ENCODE peak calls at places on chromosomes 6 and 20, in nine cellular contexts. One of them, this sample, is unnamed.
A peak's percentile ranks its signal among the peaks of the same experiment; 100 is the strongest.

GRCh38 chr6:30067460-30068139 is 602 bp downstream of the PPP1R11 start:
- DNase-seq in NCI-H1092: no peak
- DNase-seq in left ventricle myocardium inferior: no peak
- DNase-seq in RWPE1: no peak
- DNase-seq in progenitor cell of endocrine pancreas: no peak
- DNase-seq in H9: peak; percentile 92
- DNase-seq in WERI-Rb-1: peak; percentile 97
- DNase-seq in SW 1271: no peak
- DNase-seq in caudate nucleus: no peak
- DNase-seq in this sample: no peak

GRCh38 chr6:116676021-116676420 is 5.0 kb upstream of the KPNA5 start:
- DNase-seq in NCI-H1092: no peak
- DNase-seq in left ventricle myocardium inferior: no peak
- DNase-seq in RWPE1: no peak
- DNase-seq in progenitor cell of endocrine pancreas: no peak
- DNase-seq in H9: no peak
- DNase-seq in WERI-Rb-1: no peak
- DNase-seq in SW 1271: no peak
- DNase-seq in caudate nucleus: no peak
- DNase-seq in this sample: no peak

GRCh38 chr6:112802154-112802553 is 455.0 kb downstream of the RFPL4B start:
- DNase-seq in NCI-H1092: no peak
- DNase-seq in left ventricle myocardium inferior: no peak
- DNase-seq in RWPE1: peak; percentile 28
- DNase-seq in progenitor cell of endocrine pancreas: no peak
- DNase-seq in H9: no peak
- DNase-seq in WERI-Rb-1: no peak
- DNase-seq in SW 1271: peak; percentile 61
- DNase-seq in caudate nucleus: no peak
- DNase-seq in this sample: no peak

GRCh38 chr6:132978685-132979084 is 164.3 kb downstream of the RPS12 start:
- DNase-seq in NCI-H1092: no peak
- DNase-seq in left ventricle myocardium inferior: no peak
- DNase-seq in RWPE1: no peak
- DNase-seq in progenitor cell of endocrine pancreas: no peak
- DNase-seq in H9: no peak
- DNase-seq in WERI-Rb-1: no peak
- DNase-seq in SW 1271: no peak
- DNase-seq in caudate nucleus: no peak
- DNase-seq in this sample: no peak

GRCh38 chr6:89205819-89206218 is 11.3 kb downstream of the GABRR1 start:
- DNase-seq in NCI-H1092: no peak
- DNase-seq in left ventricle myocardium inferior: no peak
- DNase-seq in RWPE1: no peak
- DNase-seq in progenitor cell of endocrine pancreas: no peak
- DNase-seq in H9: peak; percentile 52
- DNase-seq in WERI-Rb-1: no peak
- DNase-seq in SW 1271: no peak
- DNase-seq in caudate nucleus: no peak
- DNase-seq in this sample: no peak

GRCh38 chr6:124742971-124743370 is 219.3 kb upstream of the RNF217 start:
- DNase-seq in NCI-H1092: no peak
- DNase-seq in left ventricle myocardium inferior: no peak
- DNase-seq in RWPE1: peak; percentile 44
- DNase-seq in progenitor cell of endocrine pancreas: no peak
- DNase-seq in H9: no peak
- DNase-seq in WERI-Rb-1: no peak
- DNase-seq in SW 1271: no peak
- DNase-seq in caudate nucleus: no peak
- DNase-seq in this sample: no peak

GRCh38 chr6:25369450-25370086 is 90.4 kb downstream of the CARMIL1 start:
- DNase-seq in NCI-H1092: peak; percentile 92
- DNase-seq in left ventricle myocardium inferior: no peak
- DNase-seq in RWPE1: no peak
- DNase-seq in progenitor cell of endocrine pancreas: no peak
- DNase-seq in H9: peak; percentile 32
- DNase-seq in WERI-Rb-1: peak; percentile 24
- DNase-seq in SW 1271: no peak
- DNase-seq in caudate nucleus: peak; percentile 20
- DNase-seq in this sample: no peak

GRCh38 chr6:170102582-170103481 is 188.0 kb downstream of the DLL1 start:
- DNase-seq in NCI-H1092: no peak
- DNase-seq in left ventricle myocardium inferior: no peak
- DNase-seq in RWPE1: no peak
- DNase-seq in progenitor cell of endocrine pancreas: no peak
- DNase-seq in H9: no peak
- DNase-seq in WERI-Rb-1: no peak
- DNase-seq in SW 1271: no peak
- DNase-seq in caudate nucleus: no peak
- DNase-seq in this sample: peak; percentile 67

GRCh38 chr20:46963758-46964181 is 69.1 kb downstream of the EYA2 start:
- DNase-seq in NCI-H1092: no peak
- DNase-seq in left ventricle myocardium inferior: no peak
- DNase-seq in RWPE1: peak; percentile 44
- DNase-seq in progenitor cell of endocrine pancreas: no peak
- DNase-seq in H9: no peak
- DNase-seq in WERI-Rb-1: no peak
- DNase-seq in SW 1271: no peak
- DNase-seq in caudate nucleus: no peak
- DNase-seq in this sample: no peak

GRCh38 chr6:152893187-152893586 is 89.7 kb downstream of the FBXO5 start:
- DNase-seq in NCI-H1092: no peak
- DNase-seq in left ventricle myocardium inferior: no peak
- DNase-seq in RWPE1: no peak
- DNase-seq in progenitor cell of endocrine pancreas: no peak
- DNase-seq in H9: no peak
- DNase-seq in WERI-Rb-1: no peak
- DNase-seq in SW 1271: no peak
- DNase-seq in caudate nucleus: no peak
- DNase-seq in this sample: no peak

GRCh38 chr6:53794073-53794719 is 609 bp upstream of the LRRC1 start:
- DNase-seq in NCI-H1092: no peak
- DNase-seq in left ventricle myocardium inferior: peak; percentile 66
- DNase-seq in RWPE1: peak; percentile 77
- DNase-seq in progenitor cell of endocrine pancreas: peak; percentile 20
- DNase-seq in H9: peak; percentile 69
- DNase-seq in WERI-Rb-1: peak; percentile 73
- DNase-seq in SW 1271: peak; percentile 79
- DNase-seq in caudate nucleus: peak; percentile 89
- DNase-seq in this sample: peak; percentile 88

GRCh38 chr20:45230631-45231030 is 9.5 kb downstream of the SEMG2 start:
- DNase-seq in NCI-H1092: no peak
- DNase-seq in left ventricle myocardium inferior: no peak
- DNase-seq in RWPE1: no peak
- DNase-seq in progenitor cell of endocrine pancreas: no peak
- DNase-seq in H9: no peak
- DNase-seq in WERI-Rb-1: no peak
- DNase-seq in SW 1271: no peak
- DNase-seq in caudate nucleus: no peak
- DNase-seq in this sample: no peak

GRCh38 chr6:95325858-95326257 is 251.5 kb upstream of the MANEA start:
- DNase-seq in NCI-H1092: no peak
- DNase-seq in left ventricle myocardium inferior: no peak
- DNase-seq in RWPE1: peak; percentile 45
- DNase-seq in progenitor cell of endocrine pancreas: no peak
- DNase-seq in H9: no peak
- DNase-seq in WERI-Rb-1: no peak
- DNase-seq in SW 1271: peak; percentile 27
- DNase-seq in caudate nucleus: no peak
- DNase-seq in this sample: no peak

GRCh38 chr6:113447088-113447831 is 409.9 kb upstream of the MARCKS start:
- DNase-seq in NCI-H1092: no peak
- DNase-seq in left ventricle myocardium inferior: no peak
- DNase-seq in RWPE1: peak; percentile 64
- DNase-seq in progenitor cell of endocrine pancreas: no peak
- DNase-seq in H9: no peak
- DNase-seq in WERI-Rb-1: no peak
- DNase-seq in SW 1271: no peak
- DNase-seq in caudate nucleus: no peak
- DNase-seq in this sample: no peak

GRCh38 chr20:45020236-45020886 is 54.0 kb downstream of the STK4 start:
- DNase-seq in NCI-H1092: no peak
- DNase-seq in left ventricle myocardium inferior: no peak
- DNase-seq in RWPE1: no peak
- DNase-seq in progenitor cell of endocrine pancreas: no peak
- DNase-seq in H9: no peak
- DNase-seq in WERI-Rb-1: no peak
- DNase-seq in SW 1271: no peak
- DNase-seq in caudate nucleus: no peak
- DNase-seq in this sample: no peak

GRCh38 chr20:51534764-51535386 is 7.6 kb downstream of the NFATC2 start:
- DNase-seq in NCI-H1092: no peak
- DNase-seq in left ventricle myocardium inferior: no peak
- DNase-seq in RWPE1: no peak
- DNase-seq in progenitor cell of endocrine pancreas: no peak
- DNase-seq in H9: no peak
- DNase-seq in WERI-Rb-1: no peak
- DNase-seq in SW 1271: no peak
- DNase-seq in caudate nucleus: no peak
- DNase-seq in this sample: no peak

GRCh38 chr6:2081155-2082138 is 164.0 kb downstream of the GMDS start:
- DNase-seq in NCI-H1092: no peak
- DNase-seq in left ventricle myocardium inferior: no peak
- DNase-seq in RWPE1: no peak
- DNase-seq in progenitor cell of endocrine pancreas: no peak
- DNase-seq in H9: no peak
- DNase-seq in WERI-Rb-1: no peak
- DNase-seq in SW 1271: no peak
- DNase-seq in caudate nucleus: no peak
- DNase-seq in this sample: no peak

GRCh38 chr20:32506721-32507120 is 78.4 kb downstream of the NOL4L start:
- DNase-seq in NCI-H1092: peak; percentile 33
- DNase-seq in left ventricle myocardium inferior: no peak
- DNase-seq in RWPE1: no peak
- DNase-seq in progenitor cell of endocrine pancreas: no peak
- DNase-seq in H9: peak; percentile 83
- DNase-seq in WERI-Rb-1: no peak
- DNase-seq in SW 1271: no peak
- DNase-seq in caudate nucleus: no peak
- DNase-seq in this sample: no peak

GRCh38 chr20:47917549-47918070 is 132.3 kb upstream of the SULF2 start:
- DNase-seq in NCI-H1092: no peak
- DNase-seq in left ventricle myocardium inferior: no peak
- DNase-seq in RWPE1: no peak
- DNase-seq in progenitor cell of endocrine pancreas: no peak
- DNase-seq in H9: no peak
- DNase-seq in WERI-Rb-1: no peak
- DNase-seq in SW 1271: no peak
- DNase-seq in caudate nucleus: no peak
- DNase-seq in this sample: no peak